ENCODE peak calls at places on chromosomes 16 and 17, in five cellular contexts. One of them, this sample, is unnamed.
A peak's percentile ranks its signal among the peaks of the same experiment; 100 is the strongest.

GRCh38 chr17:37358098-37358829 is 17.5 kb upstream of the C17orf78 start:
- DNase-seq in endothelial cell of umbilical vein: peak; percentile 78
- DNase-seq in heart left ventricle: peak; percentile 50
- DNase-seq in adrenal gland: peak; percentile 72
- DNase-seq in colonic mucosa: peak; percentile 67
- DNase-seq in this sample: peak; percentile 56

GRCh38 chr17:8123695-8124349 is at the start of gene HES7:
- DNase-seq in adrenal gland: no peak
- DNase-seq in heart left ventricle: no peak
- DNase-seq in endothelial cell of umbilical vein: peak; percentile 7
- DNase-seq in colonic mucosa: no peak
- DNase-seq in this sample: no peak

GRCh38 chr16:1745900-1746692 is 25.2 kb downstream of the NME3 start:
- DNase-seq in endothelial cell of umbilical vein: no peak
- DNase-seq in heart left ventricle: no peak
- DNase-seq in adrenal gland: no peak
- DNase-seq in colonic mucosa: no peak
- DNase-seq in this sample: no peak

GRCh38 chr16:2425825-2426430 is 3.3 kb upstream of the CCNF start:
- DNase-seq in heart left ventricle: no peak
- DNase-seq in adrenal gland: no peak
- DNase-seq in endothelial cell of umbilical vein: no peak
- DNase-seq in colonic mucosa: no peak
- DNase-seq in this sample: no peak

GRCh38 chr17:74354123-74354522 is 7.5 kb downstream of the BTBD17 start:
- DNase-seq in endothelial cell of umbilical vein: no peak
- DNase-seq in heart left ventricle: peak; percentile 51
- DNase-seq in colonic mucosa: peak; percentile 58
- DNase-seq in adrenal gland: no peak
- DNase-seq in this sample: no peak

GRCh38 chr17:69525920-69526841 is 111.7 kb downstream of the MAP2K6 start:
- DNase-seq in heart left ventricle: peak; percentile 29
- DNase-seq in endothelial cell of umbilical vein: peak; percentile 82
- DNase-seq in colonic mucosa: peak; percentile 45
- DNase-seq in adrenal gland: peak; percentile 31
- DNase-seq in this sample: no peak

GRCh38 chr16:79768594-79768993 is 168.1 kb upstream of the MAF start:
- DNase-seq in adrenal gland: no peak
- DNase-seq in endothelial cell of umbilical vein: no peak
- DNase-seq in colonic mucosa: peak; percentile 38
- DNase-seq in heart left ventricle: no peak
- DNase-seq in this sample: no peak

GRCh38 chr16:68746951-68747350 is 9.9 kb downstream of the CDH1 start:
- DNase-seq in colonic mucosa: no peak
- DNase-seq in adrenal gland: no peak
- DNase-seq in heart left ventricle: no peak
- DNase-seq in endothelial cell of umbilical vein: no peak
- DNase-seq in this sample: no peak

GRCh38 chr16:21037736-21038135 is 112.9 kb downstream of the DNAH3 start:
- DNase-seq in adrenal gland: no peak
- DNase-seq in endothelial cell of umbilical vein: no peak
- DNase-seq in colonic mucosa: no peak
- DNase-seq in heart left ventricle: no peak
- DNase-seq in this sample: no peak

GRCh38 chr17:64216385-64217248 is 46.4 kb downstream of the TEX2 start:
- DNase-seq in heart left ventricle: peak; percentile 59
- DNase-seq in colonic mucosa: peak; percentile 66
- DNase-seq in adrenal gland: peak; percentile 25
- DNase-seq in endothelial cell of umbilical vein: peak; percentile 75
- DNase-seq in this sample: no peak

GRCh38 chr16:75526032-75526790 is 9.7 kb downstream of the CHST5 start:
- DNase-seq in heart left ventricle: no peak
- DNase-seq in adrenal gland: no peak
- DNase-seq in colonic mucosa: no peak
- DNase-seq in endothelial cell of umbilical vein: no peak
- DNase-seq in this sample: no peak

GRCh38 chr16:70605284-70605659 is 41.1 kb upstream of the IL34 start:
- DNase-seq in adrenal gland: no peak
- DNase-seq in endothelial cell of umbilical vein: no peak
- DNase-seq in colonic mucosa: no peak
- DNase-seq in heart left ventricle: no peak
- DNase-seq in this sample: no peak

GRCh38 chr16:12901204-12901596 is 198 bp upstream of the SHISA9 start:
- DNase-seq in heart left ventricle: no peak
- DNase-seq in colonic mucosa: no peak
- DNase-seq in endothelial cell of umbilical vein: no peak
- DNase-seq in adrenal gland: no peak
- DNase-seq in this sample: no peak

GRCh38 chr17:61389670-61390478 is 9.8 kb upstream of the TBX2 start:
- DNase-seq in adrenal gland: no peak
- DNase-seq in endothelial cell of umbilical vein: peak; percentile 39
- DNase-seq in colonic mucosa: no peak
- DNase-seq in heart left ventricle: peak; percentile 63
- DNase-seq in this sample: no peak

GRCh38 chr17:58965221-58965620 is 141.5 kb downstream of the TRIM37 start:
- DNase-seq in heart left ventricle: no peak
- DNase-seq in endothelial cell of umbilical vein: no peak
- DNase-seq in adrenal gland: no peak
- DNase-seq in colonic mucosa: no peak
- DNase-seq in this sample: no peak

GRCh38 chr17:74307984-74308773 is 17.8 kb upstream of the KIF19 start:
- DNase-seq in heart left ventricle: peak; percentile 84
- DNase-seq in endothelial cell of umbilical vein: peak; percentile 51
- DNase-seq in colonic mucosa: no peak
- DNase-seq in adrenal gland: peak; percentile 49
- DNase-seq in this sample: no peak

GRCh38 chr17:48011405-48012150 is 26.0 kb downstream of the COPZ2 start:
- DNase-seq in adrenal gland: no peak
- DNase-seq in heart left ventricle: peak; percentile 24
- DNase-seq in colonic mucosa: no peak
- DNase-seq in endothelial cell of umbilical vein: peak; percentile 43
- DNase-seq in this sample: no peak

GRCh38 chr17:78753316-78754250 is 28.5 kb downstream of the CYTH1 start:
- DNase-seq in endothelial cell of umbilical vein: no peak
- DNase-seq in heart left ventricle: no peak
- DNase-seq in colonic mucosa: no peak
- DNase-seq in adrenal gland: no peak
- DNase-seq in this sample: no peak

GRCh38 chr17:22268912-22269220 is 576.5 kb downstream of the KCNJ18 start:
- DNase-seq in heart left ventricle: no peak
- DNase-seq in adrenal gland: no peak
- DNase-seq in colonic mucosa: no peak
- DNase-seq in endothelial cell of umbilical vein: no peak
- DNase-seq in this sample: no peak

GRCh38 chr17:511833-512251 is 159.2 kb upstream of the RPH3AL start:
- DNase-seq in colonic mucosa: no peak
- DNase-seq in endothelial cell of umbilical vein: no peak
- DNase-seq in adrenal gland: no peak
- DNase-seq in heart left ventricle: no peak
- DNase-seq in this sample: no peak

GRCh38 chr16:46830417-46830901 is 521 bp downstream of the C16orf87 start:
- DNase-seq in colonic mucosa: peak; percentile 54
- DNase-seq in adrenal gland: peak; percentile 42
- DNase-seq in heart left ventricle: peak; percentile 55
- DNase-seq in endothelial cell of umbilical vein: no peak
- DNase-seq in this sample: no peak

GRCh38 chr17:28334666-28335200 is 539 bp downstream of the IFT20 start:
- DNase-seq in endothelial cell of umbilical vein: no peak
- DNase-seq in adrenal gland: no peak
- DNase-seq in heart left ventricle: no peak
- DNase-seq in colonic mucosa: no peak
- DNase-seq in this sample: no peak

GRCh38 chr16:53768593-53768992 is 64.6 kb downstream of the FTO start:
- DNase-seq in colonic mucosa: no peak
- DNase-seq in endothelial cell of umbilical vein: no peak
- DNase-seq in adrenal gland: no peak
- DNase-seq in heart left ventricle: no peak
- DNase-seq in this sample: peak; percentile 37

GRCh38 chr16:1089822-1090619 is 6.0 kb downstream of the C1QTNF8 start:
- DNase-seq in endothelial cell of umbilical vein: no peak
- DNase-seq in adrenal gland: no peak
- DNase-seq in heart left ventricle: peak; percentile 82
- DNase-seq in colonic mucosa: peak; percentile 95
- DNase-seq in this sample: no peak

GRCh38 chr17:148757-149156 is 11.4 kb downstream of the SCGB1C2 start:
- DNase-seq in adrenal gland: no peak
- DNase-seq in heart left ventricle: peak; percentile 2
- DNase-seq in endothelial cell of umbilical vein: no peak
- DNase-seq in colonic mucosa: no peak
- DNase-seq in this sample: no peak

GRCh38 chr17:74185786-74186185 is 17.7 kb upstream of the RPL38 start:
- DNase-seq in colonic mucosa: no peak
- DNase-seq in endothelial cell of umbilical vein: no peak
- DNase-seq in heart left ventricle: no peak
- DNase-seq in adrenal gland: no peak
- DNase-seq in this sample: no peak

GRCh38 chr17:45663772-45664171 is 120.3 kb upstream of the CRHR1 start:
- DNase-seq in endothelial cell of umbilical vein: no peak
- DNase-seq in adrenal gland: no peak
- DNase-seq in colonic mucosa: no peak
- DNase-seq in heart left ventricle: no peak
- DNase-seq in this sample: no peak

GRCh38 chr16:1037023-1037933 is 35.3 kb upstream of the SSTR5 start:
- DNase-seq in endothelial cell of umbilical vein: no peak
- DNase-seq in adrenal gland: peak; percentile 53
- DNase-seq in colonic mucosa: no peak
- DNase-seq in heart left ventricle: no peak
- DNase-seq in this sample: no peak

GRCh38 chr17:81233316-81233715 is 5.5 kb downstream of the TEPSIN start:
- DNase-seq in adrenal gland: no peak
- DNase-seq in endothelial cell of umbilical vein: no peak
- DNase-seq in heart left ventricle: no peak
- DNase-seq in colonic mucosa: no peak
- DNase-seq in this sample: no peak
- H3K27ac ChIP-seq in adrenal gland: no peak overlapping the region
- H3K27ac ChIP-seq in endothelial cell of umbilical vein: no peak overlapping the region
- H3K27ac ChIP-seq in heart left ventricle: no peak overlapping the region
- H3K27ac ChIP-seq in colonic mucosa: no peak overlapping the region
- H3K27ac ChIP-seq in this sample: no peak overlapping the region

DNA sequence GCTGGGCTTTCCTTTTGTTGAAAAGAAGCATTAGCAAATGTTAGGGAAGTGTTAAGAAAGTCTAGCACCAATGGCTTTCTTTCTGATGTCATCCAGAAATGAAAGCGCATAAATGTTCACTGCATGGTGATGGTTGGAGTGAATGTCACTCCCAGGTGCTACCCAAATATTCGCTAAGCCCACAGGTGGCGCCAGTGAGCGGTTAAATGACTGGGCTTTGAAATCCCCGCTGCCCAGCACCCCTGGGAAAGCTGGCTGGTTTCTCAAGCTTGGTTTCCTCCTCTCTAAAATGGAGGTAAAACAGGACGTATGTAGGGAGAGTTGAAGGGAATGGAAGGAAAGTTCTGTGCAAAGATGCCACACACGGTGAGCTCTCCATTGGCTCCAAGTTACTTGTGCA is 104.4 kb downstream of the IRX5 start:
- DNase-seq in heart left ventricle: peak; percentile 43
- DNase-seq in endothelial cell of umbilical vein: no peak
- DNase-seq in colonic mucosa: peak; percentile 53
- DNase-seq in adrenal gland: peak; percentile 17
- DNase-seq in this sample: peak; percentile 36
- TF ChIP-seq CTCF in heart left ventricle: peak; percentile 50
- TF ChIP-seq CTCF in endothelial cell of umbilical vein: peak; percentile 34
- TF ChIP-seq CTCF in colonic mucosa: peak; percentile 32
- TF ChIP-seq CTCF in adrenal gland: peak; percentile 31
- TF ChIP-seq CTCF in this sample: peak; percentile 3

GRCh38 chr16:5461141-5461540 is 363.5 kb upstream of the EEF2KMT start:
- DNase-seq in adrenal gland: no peak
- DNase-seq in colonic mucosa: no peak
- DNase-seq in heart left ventricle: no peak
- DNase-seq in endothelial cell of umbilical vein: no peak
- DNase-seq in this sample: no peak
- H3K9me3 ChIP-seq in adrenal gland: no peaks in the 10 kb centered on the region
- H3K9me3 ChIP-seq in colonic mucosa: no peaks in the 10 kb centered on the region
- H3K9me3 ChIP-seq in heart left ventricle: no peaks in the 10 kb centered on the region
- H3K9me3 ChIP-seq in endothelial cell of umbilical vein: peaks cover 8% of the 10 kb centered on the region
- H3K9me3 ChIP-seq in this sample: peaks cover 6% of the 10 kb centered on the region

GRCh38 chr16:56728027-56728426 is 1.9 kb upstream of the NUP93 start:
- DNase-seq in heart left ventricle: no peak
- DNase-seq in endothelial cell of umbilical vein: no peak
- DNase-seq in colonic mucosa: no peak
- DNase-seq in adrenal gland: no peak
- DNase-seq in this sample: no peak

GRCh38 chr16:56726926-56727325 is 3.0 kb upstream of the NUP93 start:
- DNase-seq in adrenal gland: no peak
- DNase-seq in endothelial cell of umbilical vein: no peak
- DNase-seq in colonic mucosa: no peak
- DNase-seq in heart left ventricle: no peak
- DNase-seq in this sample: no peak

GRCh38 chr16:56729736-56730662 is at the start of gene NUP93:
- DNase-seq in heart left ventricle: peak; percentile 96
- DNase-seq in endothelial cell of umbilical vein: peak; percentile 92
- DNase-seq in colonic mucosa: peak; percentile 94
- DNase-seq in adrenal gland: peak; percentile 95
- DNase-seq in this sample: peak; percentile 95

GRCh38 chr16:56732366-56732765 is 2.4 kb downstream of the NUP93 start:
- DNase-seq in adrenal gland: no peak
- DNase-seq in colonic mucosa: no peak
- DNase-seq in heart left ventricle: no peak
- DNase-seq in endothelial cell of umbilical vein: no peak
- DNase-seq in this sample: no peak

GRCh38 chr16:56729351-56729735 is 586 bp upstream of the NUP93 start:
- DNase-seq in adrenal gland: peak; percentile 14
- DNase-seq in endothelial cell of umbilical vein: no peak
- DNase-seq in colonic mucosa: no peak
- DNase-seq in heart left ventricle: no peak
- DNase-seq in this sample: no peak
- H3K27ac ChIP-seq in adrenal gland: peak overlapping the region; percentile 6
- H3K27ac ChIP-seq in endothelial cell of umbilical vein: peak overlapping the region; percentile 65
- H3K27ac ChIP-seq in colonic mucosa: peak overlapping the region; percentile 58
- H3K27ac ChIP-seq in heart left ventricle: peak overlapping the region; percentile 70
- H3K27ac ChIP-seq in this sample: peak overlapping the region; percentile 84

DNA sequence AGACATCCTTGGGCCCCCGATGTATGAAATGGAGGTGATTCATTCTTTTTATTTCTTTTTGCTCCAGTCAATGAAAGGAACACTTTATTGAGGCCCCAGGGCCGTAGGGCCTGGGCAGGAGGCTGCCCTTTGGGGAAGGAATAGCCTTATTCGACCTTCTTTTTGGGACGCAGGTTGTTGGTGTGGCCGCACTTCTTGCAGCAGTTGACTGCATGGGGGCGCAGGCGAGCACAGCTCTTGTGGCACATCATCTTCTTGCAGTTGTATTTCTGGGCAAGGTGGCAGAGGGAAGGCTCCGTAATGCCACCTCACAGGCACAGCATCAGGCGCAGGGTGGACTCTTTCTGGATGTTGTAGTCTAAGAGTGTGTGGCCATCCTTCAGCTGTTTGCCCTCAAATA is 50.9 kb downstream of the SIAH1 start:
- DNase-seq in endothelial cell of umbilical vein: no peak
- DNase-seq in heart left ventricle: no peak
- DNase-seq in colonic mucosa: no peak
- DNase-seq in adrenal gland: no peak
- DNase-seq in this sample: no peak
- TF ChIP-seq CTCF in endothelial cell of umbilical vein: no peak
- TF ChIP-seq CTCF in heart left ventricle: no peak
- TF ChIP-seq CTCF in colonic mucosa: no peak
- TF ChIP-seq CTCF in adrenal gland: no peak
- TF ChIP-seq CTCF in this sample: no peak